ENCODE peak calls at places on chromosome 4, in six cellular contexts. I, D, C, S, R and T are unnamed samples.

GRCh38 chr4:3074846-3075651 is 568 bp downstream of the HTT start:
- DNase-seq in I (peak; percentile 37), D (peak; percentile 70), C (peak; percentile 85), S (no peak), R (peak; percentile 65), T (peak; percentile 93)

GRCh38 chr4:56981795-56982201 is 3.1 kb downstream of the POLR2B start:
- DNase-seq in I (no peak), D (no peak), C (peak; percentile 93), S (no peak), R (no peak), T (no peak)

GRCh38 chr4:164154416-164154815 is 599.5 kb upstream of the SMIM31 start:
- DNase-seq in I (no peak), D (no peak), C (no peak), S (no peak), R (no peak), T (no peak)

GRCh38 chr4:42573249-42573648 is 83.7 kb downstream of the ATP8A1 start:
- DNase-seq in I (no peak), D (no peak), C (no peak), S (no peak), R (no peak), T (no peak)

GRCh38 chr4:152696764-152697250 is 17.0 kb upstream of the TMEM154 start:
- DNase-seq in I (no peak), D (no peak), C (no peak), S (peak; percentile 98), R (peak; percentile 63), T (no peak)

GRCh38 chr4:61750810-61751209 is 550.7 kb downstream of the ADGRL3 start:
- DNase-seq in I (no peak), D (no peak), C (no peak), S (no peak), R (no peak), T (no peak)

GRCh38 chr4:170004656-170005250 is 21.4 kb downstream of the MFAP3L start:
- DNase-seq in I (no peak), D (no peak), C (no peak), S (no peak), R (no peak), T (no peak)

GRCh38 chr4:152679414-152680281 is at the start of gene TMEM154:
- DNase-seq in I (no peak), D (no peak), C (peak; percentile 75), S (no peak), R (no peak), T (peak; percentile 94)

GRCh38 chr4:56821394-56822263 is at the start of gene SPINK2:
- DNase-seq in I (peak; percentile 61), D (peak; percentile 77), C (no peak), S (no peak), R (no peak), T (peak; percentile 44)

GRCh38 chr4:110510955-110511544 is 35.1 kb downstream of the ENPEP start:
- DNase-seq in I (peak; percentile 11), D (peak; percentile 54), C (peak; percentile 57), S (no peak), R (peak; percentile 39), T (peak; percentile 62)

DNA sequence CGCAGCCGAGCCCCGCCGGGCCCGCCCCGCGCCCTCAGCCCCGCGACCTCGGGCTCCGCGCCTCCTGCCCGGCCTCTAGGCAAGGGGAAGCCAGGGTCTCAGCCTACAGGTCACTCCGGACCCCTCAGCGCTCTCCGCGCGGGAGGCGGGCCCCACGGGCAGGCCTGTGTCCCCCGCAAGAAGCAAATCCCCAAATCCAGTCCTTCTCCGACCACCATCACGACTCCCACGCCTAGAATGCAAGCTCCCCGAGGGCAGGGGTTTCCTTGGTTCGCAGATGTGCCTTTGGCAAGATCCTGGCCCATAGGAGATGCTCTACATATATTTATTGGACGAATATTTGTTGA is 230 bp upstream of the CCDC149 start:
- DNase-seq in I (no peak), D (no peak), C (no peak), S (no peak), R (no peak), T (no peak)
- TF ChIP-seq MYC in I (no peak), D (no peak), C (no peak), S (no peak), R (no peak), T (no peak)

DNA sequence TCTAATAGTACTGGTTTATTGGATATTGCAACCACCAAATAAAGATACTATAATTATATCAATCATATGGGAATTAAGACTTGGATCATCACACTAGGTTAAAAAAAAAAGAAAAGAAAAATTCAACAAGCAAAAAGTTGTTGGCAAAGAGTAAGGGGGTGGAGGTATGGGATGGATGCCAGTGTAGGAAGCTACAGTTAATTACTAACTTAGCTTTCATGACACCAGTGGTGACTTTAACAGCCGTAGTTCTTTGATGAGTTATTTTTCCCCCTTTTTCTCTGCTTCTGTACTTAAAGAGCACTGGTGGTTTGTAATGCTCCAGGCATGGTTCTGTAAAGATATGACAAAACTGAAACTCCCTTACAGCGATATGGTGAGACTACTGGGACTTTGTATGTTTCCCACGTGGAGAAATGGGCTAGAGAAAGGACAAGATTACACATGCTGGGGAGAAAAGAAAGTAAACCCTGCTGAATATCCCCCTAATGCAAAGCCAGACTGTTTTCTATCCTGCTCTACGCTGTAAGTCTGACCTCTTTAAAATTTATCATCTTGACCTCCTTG is 210.9 kb downstream of the SPOCK3 start:
- DNase-seq in I (no peak), D (no peak), C (no peak), S (peak; percentile 3), R (no peak), T (no peak)
- TF ChIP-seq POLR2A in I (no peak), D (no peak), C (no peak), S (no peak), R (no peak), T (no peak)

DNA sequence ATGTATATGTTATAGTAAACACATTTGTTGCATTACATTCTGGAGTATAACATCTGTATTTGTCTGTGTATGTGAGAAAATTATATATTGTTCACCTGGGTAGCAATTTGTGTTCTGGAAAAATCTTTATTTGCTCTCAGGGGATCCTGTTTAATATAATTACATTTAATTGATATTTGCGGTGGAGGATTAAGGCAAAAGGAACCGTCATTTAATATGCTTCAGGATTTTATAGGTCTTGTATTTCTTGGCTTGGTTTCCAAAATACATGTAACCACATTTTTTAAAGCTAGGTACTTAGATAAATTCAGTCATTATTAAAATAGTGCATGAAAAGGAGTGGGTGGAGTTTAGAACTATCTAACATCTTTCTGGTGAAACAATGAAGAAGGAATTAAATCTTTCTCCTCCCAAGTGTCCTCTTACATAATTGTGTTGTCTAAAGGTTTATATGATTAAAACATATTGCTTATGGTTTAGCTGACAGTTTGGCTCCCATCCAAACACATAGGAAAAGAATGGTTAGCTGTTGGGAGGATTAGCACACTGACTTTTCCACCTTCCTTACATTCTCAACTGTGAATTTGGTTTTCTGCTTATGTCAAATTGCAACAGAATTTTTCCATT is 250.7 kb upstream of the SFRP2 start:
- DNase-seq in I (no peak), D (no peak), C (no peak), S (no peak), R (no peak), T (no peak)
- TF ChIP-seq MYC in I (no peak), D (no peak), C (no peak), S (no peak), R (no peak), T (no peak)

GRCh38 chr4:139740531-139741041 is 75.0 kb downstream of the MGST2 start:
- DNase-seq in I (peak; percentile 6), D (no peak), C (peak; percentile 92), S (no peak), R (peak; percentile 83), T (peak; percentile 62)
- TF ChIP-seq POLR2A in I (no peak), D (no peak), C (no peak), S (no peak), R (no peak), T (no peak)

GRCh38 chr4:175412744-175413143 is 399.3 kb downstream of the GPM6A start:
- DNase-seq in I (no peak), D (no peak), C (no peak), S (no peak), R (no peak), T (no peak)
- TF ChIP-seq MYC in I (no peak), D (no peak), C (no peak), S (no peak), R (no peak), T (no peak)

GRCh38 chr4:26885912-26886274 is 25.3 kb downstream of the STIM2 start:
- DNase-seq in I (no peak), D (no peak), C (no peak), S (peak; percentile 65), R (no peak), T (peak; percentile 93)
- TF ChIP-seq POLR2A in I (no peak), D (no peak), C (no peak), S (no peak), R (no peak), T (no peak)

GRCh38 chr4:5084911-5085475 is 33.7 kb downstream of the STK32B start:
- DNase-seq in I (no peak), D (no peak), C (peak; percentile 71), S (no peak), R (no peak), T (no peak)
- TF ChIP-seq MYC in I (no peak), D (no peak), C (no peak), S (no peak), R (no peak), T (no peak)